ENCODE peak calls at places on chromosomes 4 and X, in ten cellular contexts. K is AG04449, N is breast epithelium, W is GM06990, H is stomach, Q is brain microvascular endothelial cell, I is choroid plexus epithelial cell, S is cardiac fibroblast, B is colonic mucosa, F is PC-3. T is an unnamed sample.

GRCh38 chr4:86935499-86935832 is 655 bp downstream of the AFF1 start:
- DNase-seq in K (no peak), N (no peak), W (no peak), H (peak; percentile 27), Q (no peak), I (no peak), S (no peak), B (peak; percentile 57), F (no peak), T (no peak)

GRCh38 chr4:6002926-6003325 is 15.3 kb downstream of the C4orf50 start:
- DNase-seq in K (no peak), N (no peak), W (no peak), H (no peak), Q (no peak), I (no peak), S (no peak), B (no peak), F (no peak), T (no peak)

GRCh38 chrX:18032486-18033221 is 171.6 kb upstream of the RAI2 start:
- DNase-seq in K (no peak), N (no peak), W (no peak), H (no peak), Q (no peak), I (no peak), S (no peak), B (no peak), F (no peak), T (no peak)

GRCh38 chrX:65643046-65643785 is 24.2 kb upstream of the MSN start:
- DNase-seq in K (peak; percentile 3), N (no peak), W (no peak), H (no peak), Q (no peak), I (peak; percentile 10), S (peak; percentile 57), B (no peak), F (peak; percentile 68), T (peak; percentile 32)

GRCh38 chrX:39636481-39636880 is 461.3 kb downstream of the BCOR start:
- DNase-seq in K (no peak), N (no peak), W (no peak), H (no peak), Q (no peak), I (no peak), S (no peak), B (no peak), F (no peak), T (no peak)

GRCh38 chrX:155747520-155747919 is 133.6 kb upstream of the VAMP7 start:
- DNase-seq in K (no peak), N (no peak), W (no peak), H (peak; percentile 80), Q (no peak), I (peak; percentile 18), S (peak; percentile 1), B (peak; percentile 73), F (peak; percentile 54), T (no peak)

GRCh38 chr4:48112017-48112667 is 21.9 kb downstream of the TXK start:
- DNase-seq in K (no peak), N (no peak), W (no peak), H (no peak), Q (no peak), I (no peak), S (no peak), B (no peak), F (peak; percentile 40), T (peak; percentile 27)

GRCh38 chrX:131747173-131747572 is 203.3 kb downstream of the OR13H1 start:
- DNase-seq in K (no peak), N (no peak), W (peak; percentile 68), H (peak; percentile 76), Q (peak; percentile 70), I (no peak), S (no peak), B (peak; percentile 85), F (peak; percentile 91), T (no peak)

GRCh38 chr4:46274717-46275116 is 115.2 kb downstream of the GABRA2 start:
- DNase-seq in K (no peak), N (no peak), W (no peak), H (no peak), Q (no peak), I (peak; percentile 12), S (peak; percentile 2), B (no peak), F (peak; percentile 6), T (no peak)

GRCh38 chr4:7581477-7581876 is 146.7 kb upstream of the PSAPL1 start:
- DNase-seq in K (no peak), N (no peak), W (no peak), H (no peak), Q (no peak), I (peak; percentile 21), S (peak; percentile 10), B (no peak), F (no peak), T (no peak)

GRCh38 chr4:146661368-146661767 is 22.7 kb downstream of the POU4F2 start:
- DNase-seq in K (no peak), N (no peak), W (no peak), H (no peak), Q (no peak), I (no peak), S (no peak), B (no peak), F (no peak), T (no peak)

GRCh38 chr4:26071688-26072087 is 157.7 kb downstream of the SMIM20 start:
- DNase-seq in K (no peak), N (no peak), W (no peak), H (no peak), Q (no peak), I (no peak), S (no peak), B (no peak), F (no peak), T (no peak)

GRCh38 chr4:83605744-83606172 is 69.8 kb downstream of the GPAT3 start:
- DNase-seq in K (no peak), N (no peak), W (peak; percentile 35), H (no peak), Q (no peak), I (no peak), S (no peak), B (peak; percentile 43), F (no peak), T (no peak)

GRCh38 chrX:126770179-126770578 is 49.4 kb upstream of the PRR32 start:
- DNase-seq in K (no peak), N (no peak), W (no peak), H (no peak), Q (no peak), I (no peak), S (no peak), B (no peak), F (peak; percentile 46), T (no peak)

GRCh38 chrX:56564182-56564885 is 907 bp downstream of the UBQLN2 start:
- DNase-seq in K (no peak), N (no peak), W (peak; percentile 22), H (no peak), Q (peak; percentile 6), I (peak; percentile 54), S (peak; percentile 21), B (peak; percentile 23), F (peak; percentile 44), T (peak; percentile 41)

GRCh38 chr4:30716158-30716557 is 4.0 kb upstream of the PCDH7 start:
- DNase-seq in K (no peak), N (no peak), W (no peak), H (no peak), Q (no peak), I (peak; percentile 64), S (peak; percentile 57), B (no peak), F (peak; percentile 51), T (no peak)
- H3K4me3 ChIP-seq in K (no peak overlapping the region), N (peak overlapping the region; percentile 61), W (no peak overlapping the region), H (peak overlapping the region; percentile 60), Q (peak overlapping the region; percentile 73), I (peak overlapping the region; percentile 70), S (peak overlapping the region; percentile 1), B (no peak overlapping the region), F (peak overlapping the region; percentile 71), T (no peak overlapping the region)

DNA sequence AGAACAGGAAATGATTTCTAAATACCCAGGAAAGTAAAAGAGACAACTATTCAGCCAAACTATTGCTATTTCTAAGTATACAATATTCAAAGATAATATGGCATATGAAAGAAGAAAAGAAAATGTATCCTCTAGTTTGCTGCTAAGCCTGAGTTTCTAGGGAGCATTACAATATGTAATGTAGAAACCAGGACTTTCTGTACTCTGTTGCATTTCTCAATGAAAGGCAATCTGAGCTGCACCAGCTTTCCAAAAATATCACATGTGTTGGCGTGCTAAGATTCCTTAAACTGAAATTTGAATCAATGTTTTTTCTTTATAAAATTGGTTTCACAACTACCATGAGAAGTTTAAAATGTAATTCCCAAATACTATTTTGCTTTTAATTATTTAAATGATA is 129.6 kb downstream of the ANK2 start:
- DNase-seq in K (no peak), N (no peak), W (no peak), H (no peak), Q (no peak), I (no peak), S (no peak), B (no peak), F (no peak), T (peak; percentile 9)
- TF ChIP-seq CTCF in K (no peak), N (no peak), W (no peak), H (no peak), Q (no peak), I (no peak), S (no peak), B (no peak), F (no peak), T (no peak)

GRCh38 chr4:157804169-157804543 is 368.7 kb downstream of the GASK1B start:
- DNase-seq in K (no peak), N (no peak), W (no peak), H (no peak), Q (no peak), I (no peak), S (no peak), B (no peak), F (no peak), T (no peak)
- H3K4me3 ChIP-seq in K (no peak overlapping the region), N (no peak overlapping the region), W (no peak overlapping the region), H (no peak overlapping the region), Q (no peak overlapping the region), I (no peak overlapping the region), S (no peak overlapping the region), B (no peak overlapping the region), F (no peak overlapping the region), T (no peak overlapping the region)

GRCh38 chr4:147842573-147842972 is 110.7 kb downstream of the ARHGAP10 start:
- DNase-seq in K (no peak), N (no peak), W (no peak), H (no peak), Q (peak; percentile 70), I (peak; percentile 90), S (peak; percentile 96), B (no peak), F (no peak), T (no peak)

GRCh38 chr4:147839651-147840050 is 107.8 kb downstream of the ARHGAP10 start:
- DNase-seq in K (no peak), N (no peak), W (no peak), H (no peak), Q (no peak), I (no peak), S (no peak), B (no peak), F (no peak), T (no peak)

GRCh38 chr4:147840846-147841732 is 109.2 kb downstream of the ARHGAP10 start:
- DNase-seq in K (no peak), N (no peak), W (no peak), H (no peak), Q (no peak), I (no peak), S (peak; percentile 55), B (no peak), F (no peak), T (no peak)

GRCh38 chr4:147846318-147847135 is 114.6 kb downstream of the ARHGAP10 start:
- DNase-seq in K (no peak), N (no peak), W (peak; percentile 22), H (no peak), Q (no peak), I (no peak), S (peak; percentile 33), B (no peak), F (no peak), T (no peak)

GRCh38 chr4:147843162-147843561 is 111.3 kb downstream of the ARHGAP10 start:
- DNase-seq in K (no peak), N (no peak), W (no peak), H (no peak), Q (no peak), I (no peak), S (no peak), B (peak; percentile 45), F (peak; percentile 52), T (no peak)
- TF ChIP-seq CTCF in K (no peak), N (no peak), W (peak; percentile 43), H (no peak), Q (peak; percentile 33), I (peak; percentile 37), S (peak; percentile 33), B (no peak), F (peak; percentile 50), T (no peak)

T was measured in AG10803.